ENCODE peak calls at places on chromosome 1, in eight cellular contexts. X, D, L, O, S, G, I and J are unnamed samples.
A peak's percentile ranks its signal among the peaks of the same experiment; 100 is the strongest.

GRCh38 chr1:154943649-154944421 is 7.3 kb upstream of the PMVK start:
- DNase-seq in X (peak; percentile 8), D (peak; percentile 66), L (no peak), O (no peak), S (peak; percentile 53), G (no peak), I (no peak), J (peak; percentile 43)

GRCh38 chr1:157092831-157093230 is 6.8 kb downstream of the ETV3L start:
- DNase-seq in X (no peak), D (no peak), L (no peak), O (peak; percentile 14), S (no peak), G (no peak), I (peak; percentile 45), J (no peak)

GRCh38 chr1:171220551-171221175 is 27.6 kb upstream of the FMO1 start:
- DNase-seq in X (no peak), D (no peak), L (peak; percentile 51), O (peak; percentile 13), S (no peak), G (no peak), I (no peak), J (no peak)

GRCh38 chr1:54602559-54602958 is 20.8 kb downstream of the FAM151A start:
- DNase-seq in X (no peak), D (no peak), L (no peak), O (no peak), S (no peak), G (no peak), I (no peak), J (no peak)

GRCh38 chr1:243562473-243562872 is 287.6 kb downstream of the AKT3 start:
- DNase-seq in X (no peak), D (no peak), L (no peak), O (no peak), S (no peak), G (no peak), I (no peak), J (no peak)

GRCh38 chr1:11831945-11832725 is 15.4 kb downstream of the NPPA start:
- DNase-seq in X (no peak), D (no peak), L (no peak), O (no peak), S (no peak), G (no peak), I (no peak), J (no peak)

GRCh38 chr1:181087400-181087901 is 1.0 kb upstream of the IER5 start:
- DNase-seq in X (no peak), D (peak; percentile 54), L (no peak), O (no peak), S (no peak), G (no peak), I (no peak), J (no peak)

GRCh38 chr1:226656201-226656600 is 82.9 kb downstream of the ITPKB start:
- DNase-seq in X (peak; percentile 12), D (no peak), L (no peak), O (no peak), S (no peak), G (no peak), I (peak; percentile 19), J (no peak)

GRCh38 chr1:31038360-31038759 is 27.2 kb downstream of the PUM1 start:
- DNase-seq in X (no peak), D (no peak), L (peak; percentile 27), O (no peak), S (no peak), G (peak; percentile 46), I (no peak), J (no peak)